ENCODE peak calls at places on chromosomes 13 and 19, in eight cellular contexts. E is uterus, U is heart left ventricle, V is HFF-Myc, M is dorsolateral prefrontal cortex, K is body of pancreas, X is fibroblast of villous mesenchyme, H is H1. C is an unnamed sample.
A peak's percentile ranks its signal among the peaks of the same experiment; 100 is the strongest.

GRCh38 chr13:30364876-30365275 is 57.4 kb upstream of the UBE2L5 start:
- DNase-seq in E (no peak), U (peak; percentile 21), V (no peak), M (no peak), K (no peak), X (peak; percentile 19), H (no peak), C (peak; percentile 25)

GRCh38 chr13:44403720-44404063 is 30.1 kb downstream of the SERP2 start:
- DNase-seq in E (no peak), U (no peak), V (no peak), M (no peak), K (no peak), X (no peak), H (no peak), C (no peak)

GRCh38 chr13:110273254-110273653 is 33.7 kb downstream of the COL4A1 start:
- DNase-seq in E (no peak), U (no peak), V (no peak), M (no peak), K (no peak), X (no peak), H (no peak), C (no peak)

GRCh38 chr13:36298535-36299068 is 988 bp upstream of the CCDC169 start:
- DNase-seq in E (no peak), U (no peak), V (no peak), M (no peak), K (no peak), X (no peak), H (peak; percentile 64), C (no peak)

GRCh38 chr19:1481224-1481892 is 2.3 kb upstream of the C19orf25 start:
- DNase-seq in E (no peak), U (no peak), V (no peak), M (no peak), K (no peak), X (no peak), H (no peak), C (no peak)

GRCh38 chr13:40251343-40252032 is 415.0 kb downstream of the FOXO1 start:
- DNase-seq in E (no peak), U (no peak), V (no peak), M (no peak), K (no peak), X (peak; percentile 37), H (no peak), C (peak; percentile 74)

GRCh38 chr19:9323557-9323918 is 441 bp upstream of the ZNF559 start:
- DNase-seq in E (peak; percentile 64), U (peak; percentile 83), V (peak; percentile 22), M (peak; percentile 76), K (peak; percentile 61), X (peak; percentile 82), H (no peak), C (peak; percentile 82)

GRCh38 chr19:33862991-33863390 is 66.3 kb downstream of the KCTD15 start:
- DNase-seq in E (no peak), U (no peak), V (no peak), M (no peak), K (no peak), X (no peak), H (no peak), C (no peak)

GRCh38 chr19:489418-490196 is 6.7 kb upstream of the MADCAM1 start:
- DNase-seq in E (peak; percentile 49), U (no peak), V (no peak), M (no peak), K (no peak), X (peak; percentile 56), H (no peak), C (peak; percentile 30)

GRCh38 chr19:33152178-33152577 is 20.3 kb downstream of the WDR88 start:
- DNase-seq in E (no peak), U (no peak), V (no peak), M (no peak), K (no peak), X (peak; percentile 70), H (no peak), C (peak; percentile 57)

GRCh38 chr13:112917731-112918130 is 51.3 kb upstream of the MCF2L start:
- DNase-seq in E (no peak), U (no peak), V (no peak), M (no peak), K (no peak), X (no peak), H (no peak), C (no peak)

GRCh38 chr13:29707876-29708543 is 112.5 kb upstream of the SLC7A1 start:
- DNase-seq in E (no peak), U (peak; percentile 19), V (peak; percentile 24), M (no peak), K (peak; percentile 69), X (peak; percentile 66), H (peak; percentile 59), C (peak; percentile 60)

GRCh38 chr19:55443824-55444719 is 972 bp upstream of the SHISA7 start:
- DNase-seq in E (no peak), U (no peak), V (no peak), M (no peak), K (no peak), X (no peak), H (no peak), C (no peak)

GRCh38 chr19:16326401-16327130 is 1.9 kb downstream of the KLF2 start:
- DNase-seq in E (no peak), U (peak; percentile 44), V (no peak), M (no peak), K (no peak), X (no peak), H (no peak), C (no peak)

GRCh38 chr13:45325806-45326205 is 15.2 kb downstream of the TPT1 start:
- DNase-seq in E (no peak), U (peak; percentile 77), V (peak; percentile 81), M (no peak), K (peak; percentile 71), X (peak; percentile 89), H (no peak), C (peak; percentile 95)

GRCh38 chr19:34386645-34387445 is 17.4 kb upstream of the PDCD2L start:
- DNase-seq in E (no peak), U (no peak), V (no peak), M (no peak), K (no peak), X (no peak), H (no peak), C (no peak)

GRCh38 chr19:38266070-38266469 is 1.7 kb downstream of the SPINT2 start:
- DNase-seq in E (no peak), U (no peak), V (no peak), M (no peak), K (peak; percentile 40), X (no peak), H (no peak), C (no peak)

GRCh38 chr13:74409551-74409950 is 275.3 kb upstream of the KLF12 start:
- DNase-seq in E (no peak), U (no peak), V (no peak), M (no peak), K (no peak), X (peak; percentile 80), H (no peak), C (no peak)

GRCh38 chr13:30581582-30581981 is 36.1 kb upstream of the USPL1 start:
- DNase-seq in E (no peak), U (no peak), V (no peak), M (no peak), K (peak; percentile 15), X (peak; percentile 40), H (no peak), C (peak; percentile 37)

GRCh38 chr13:113491418-113491883 is 940 bp upstream of the DCUN1D2 start:
- DNase-seq in E (peak; percentile 42), U (no peak), V (no peak), M (no peak), K (peak; percentile 47), X (peak; percentile 38), H (no peak), C (peak; percentile 24)

GRCh38 chr13:50993371-50993770 is 83.8 kb downstream of the RNASEH2B start:
- DNase-seq in E (no peak), U (no peak), V (no peak), M (no peak), K (no peak), X (no peak), H (no peak), C (no peak)
- H3K4me3 ChIP-seq in E (no peak overlapping the region), U (no peak overlapping the region), V (no peak overlapping the region), M (no peak overlapping the region), K (no peak overlapping the region), X (no peak overlapping the region), H (no peak overlapping the region), C (no peak overlapping the region)

GRCh38 chr13:68608147-68608546 is 1378.0 kb upstream of the PCDH9 start:
- DNase-seq in E (no peak), U (no peak), V (no peak), M (no peak), K (no peak), X (no peak), H (no peak), C (no peak)
- TF ChIP-seq CTCF in E (no peak), U (no peak), V (no peak), M (no peak), K (no peak), X (no peak), H (no peak), C (no peak)

GRCh38 chr13:70104481-70104880 is 3.1 kb upstream of the ATXN8OS start:
- DNase-seq in E (no peak), U (no peak), V (no peak), M (no peak), K (no peak), X (no peak), H (no peak), C (no peak)

GRCh38 chr13:70108276-70108845 is at the start of gene KLHL1:
- DNase-seq in E (no peak), U (no peak), V (no peak), M (no peak), K (no peak), X (no peak), H (no peak), C (no peak)

GRCh38 chr13:70107498-70108271 is at the start of gene ATXN8OS:
- DNase-seq in E (no peak), U (no peak), V (no peak), M (no peak), K (peak; percentile 6), X (no peak), H (no peak), C (no peak)

DNA sequence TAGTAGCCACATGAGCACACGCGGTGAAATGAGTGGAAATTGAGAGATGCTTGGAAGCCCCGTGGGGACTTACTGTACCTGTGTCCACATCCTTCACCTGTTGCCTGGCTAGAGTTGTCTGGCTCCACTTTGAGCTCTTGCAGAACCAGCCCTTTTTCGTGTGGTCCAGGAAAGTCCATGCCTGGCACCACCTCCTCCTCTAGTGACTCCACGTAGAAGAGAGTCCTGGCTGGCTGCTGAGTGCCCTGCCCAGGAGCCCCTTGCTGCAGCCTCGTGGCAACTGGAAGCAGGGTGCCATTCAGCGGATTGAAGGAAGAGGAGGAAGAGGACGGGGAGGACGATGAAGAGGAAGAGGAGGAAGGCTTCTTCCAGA is 515 bp upstream of the ATXN8OS start:
- DNase-seq in E (no peak), U (no peak), V (no peak), M (no peak), K (peak; percentile 4), X (no peak), H (no peak), C (no peak)
- H3K4me3 ChIP-seq in E (no peak overlapping the region), U (no peak overlapping the region), V (no peak overlapping the region), M (peak overlapping the region; percentile 48), K (no peak overlapping the region), X (no peak overlapping the region), H (peak overlapping the region; percentile 67), C (no peak overlapping the region)

DNA sequence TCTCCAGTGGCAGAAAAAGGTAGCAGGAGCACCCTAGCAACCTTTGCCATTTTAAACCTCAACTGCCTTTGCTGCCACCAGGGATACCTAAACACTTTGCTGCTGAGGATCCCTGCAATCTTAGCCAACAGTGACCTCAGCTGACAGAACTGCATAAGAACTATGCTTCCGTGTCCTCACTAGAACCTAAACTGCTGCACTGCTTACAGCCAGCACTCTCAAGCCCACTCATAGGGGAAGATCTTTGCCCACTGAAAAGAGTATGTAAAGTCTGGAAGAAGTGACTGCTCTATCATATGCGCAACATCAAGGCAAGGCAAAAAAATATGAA is 270.0 kb upstream of the PCDH20 start:
- DNase-seq in E (no peak), U (no peak), V (no peak), M (no peak), K (no peak), X (no peak), H (no peak), C (no peak)
- TF ChIP-seq CTCF in E (no peak), U (no peak), V (no peak), M (no peak), K (no peak), X (no peak), H (peak; percentile 73), C (no peak)

C was measured in fibroblast of mammary gland.